ENCODE peak calls at places on chromosome 21, in six cellular contexts. One of them, this sample, is unnamed.

GRCh38 chr21:33901421-33902288 is 13.9 kb downstream of the ATP5PO start:
- DNase-seq in T-helper 2 cell: no peak
- DNase-seq in stimulated activated CD8-positive, alpha-beta memory T cell treated with anti-CD3 and anti-CD28 coated beads, Interleukin-7, amount 100 ng/mL, for 1 hour: no peak
- DNase-seq in activated gamma-delta T cell treated with anti-CD3 and anti-CD28 coated beads, Interleukin-2, amount 50 U/mL, for 16 hours: no peak
- DNase-seq in epithelial cell of esophagus: peak
- DNase-seq in endothelial cell: peak
- DNase-seq in this sample: no peak

GRCh38 chr21:44940116-44940631 is 345 bp downstream of the SLX9 start:
- DNase-seq in T-helper 2 cell: no peak
- DNase-seq in stimulated activated CD8-positive, alpha-beta memory T cell treated with anti-CD3 and anti-CD28 coated beads, Interleukin-7, amount 100 ng/mL, for 1 hour: no peak
- DNase-seq in activated gamma-delta T cell treated with anti-CD3 and anti-CD28 coated beads, Interleukin-2, amount 50 U/mL, for 16 hours: no peak
- DNase-seq in epithelial cell of esophagus: no peak
- DNase-seq in endothelial cell: no peak
- DNase-seq in this sample: no peak

GRCh38 chr21:34018185-34018584 is 55.2 kb upstream of the MRPS6 start:
- DNase-seq in T-helper 2 cell: no peak
- DNase-seq in stimulated activated CD8-positive, alpha-beta memory T cell treated with anti-CD3 and anti-CD28 coated beads, Interleukin-7, amount 100 ng/mL, for 1 hour: no peak
- DNase-seq in activated gamma-delta T cell treated with anti-CD3 and anti-CD28 coated beads, Interleukin-2, amount 50 U/mL, for 16 hours: no peak
- DNase-seq in epithelial cell of esophagus: no peak
- DNase-seq in endothelial cell: no peak
- DNase-seq in this sample: no peak

GRCh38 chr21:41953831-41954653 is at the start of gene C2CD2:
- DNase-seq in T-helper 2 cell: no peak
- DNase-seq in stimulated activated CD8-positive, alpha-beta memory T cell treated with anti-CD3 and anti-CD28 coated beads, Interleukin-7, amount 100 ng/mL, for 1 hour: no peak
- DNase-seq in activated gamma-delta T cell treated with anti-CD3 and anti-CD28 coated beads, Interleukin-2, amount 50 U/mL, for 16 hours: peak
- DNase-seq in epithelial cell of esophagus: peak
- DNase-seq in endothelial cell: peak
- DNase-seq in this sample: no peak

GRCh38 chr21:29174607-29175013 is 44.2 kb downstream of the MAP3K7CL start:
- DNase-seq in T-helper 2 cell: no peak
- DNase-seq in stimulated activated CD8-positive, alpha-beta memory T cell treated with anti-CD3 and anti-CD28 coated beads, Interleukin-7, amount 100 ng/mL, for 1 hour: no peak
- DNase-seq in activated gamma-delta T cell treated with anti-CD3 and anti-CD28 coated beads, Interleukin-2, amount 50 U/mL, for 16 hours: no peak
- DNase-seq in epithelial cell of esophagus: no peak
- DNase-seq in endothelial cell: no peak
- DNase-seq in this sample: no peak

GRCh38 chr21:34530264-34530663 is 18.3 kb upstream of the KCNE1 start:
- DNase-seq in T-helper 2 cell: no peak
- DNase-seq in stimulated activated CD8-positive, alpha-beta memory T cell treated with anti-CD3 and anti-CD28 coated beads, Interleukin-7, amount 100 ng/mL, for 1 hour: no peak
- DNase-seq in activated gamma-delta T cell treated with anti-CD3 and anti-CD28 coated beads, Interleukin-2, amount 50 U/mL, for 16 hours: no peak
- DNase-seq in epithelial cell of esophagus: no peak
- DNase-seq in endothelial cell: no peak
- DNase-seq in this sample: no peak

GRCh38 chr21:25369524-25370300 is 237.6 kb downstream of the MRPL39 start:
- DNase-seq in T-helper 2 cell: no peak
- DNase-seq in stimulated activated CD8-positive, alpha-beta memory T cell treated with anti-CD3 and anti-CD28 coated beads, Interleukin-7, amount 100 ng/mL, for 1 hour: no peak
- DNase-seq in activated gamma-delta T cell treated with anti-CD3 and anti-CD28 coated beads, Interleukin-2, amount 50 U/mL, for 16 hours: no peak
- DNase-seq in epithelial cell of esophagus: no peak
- DNase-seq in endothelial cell: no peak
- DNase-seq in this sample: no peak

GRCh38 chr21:25466470-25466869 is 140.8 kb downstream of the MRPL39 start:
- DNase-seq in T-helper 2 cell: no peak
- DNase-seq in stimulated activated CD8-positive, alpha-beta memory T cell treated with anti-CD3 and anti-CD28 coated beads, Interleukin-7, amount 100 ng/mL, for 1 hour: no peak
- DNase-seq in activated gamma-delta T cell treated with anti-CD3 and anti-CD28 coated beads, Interleukin-2, amount 50 U/mL, for 16 hours: no peak
- DNase-seq in epithelial cell of esophagus: no peak
- DNase-seq in endothelial cell: no peak
- DNase-seq in this sample: no peak

GRCh38 chr21:36236052-36236730 is 79.6 kb downstream of the DOP1B start:
- DNase-seq in T-helper 2 cell: no peak
- DNase-seq in stimulated activated CD8-positive, alpha-beta memory T cell treated with anti-CD3 and anti-CD28 coated beads, Interleukin-7, amount 100 ng/mL, for 1 hour: no peak
- DNase-seq in activated gamma-delta T cell treated with anti-CD3 and anti-CD28 coated beads, Interleukin-2, amount 50 U/mL, for 16 hours: no peak
- DNase-seq in epithelial cell of esophagus: no peak
- DNase-seq in endothelial cell: no peak
- DNase-seq in this sample: no peak

GRCh38 chr21:40841524-40842196 is 5.3 kb downstream of the DSCAM start:
- DNase-seq in T-helper 2 cell: no peak
- DNase-seq in stimulated activated CD8-positive, alpha-beta memory T cell treated with anti-CD3 and anti-CD28 coated beads, Interleukin-7, amount 100 ng/mL, for 1 hour: no peak
- DNase-seq in activated gamma-delta T cell treated with anti-CD3 and anti-CD28 coated beads, Interleukin-2, amount 50 U/mL, for 16 hours: no peak
- DNase-seq in epithelial cell of esophagus: peak
- DNase-seq in endothelial cell: peak
- DNase-seq in this sample: no peak

GRCh38 chr21:36910581-36911307 is 55.7 kb downstream of the HLCS start:
- DNase-seq in T-helper 2 cell: no peak
- DNase-seq in stimulated activated CD8-positive, alpha-beta memory T cell treated with anti-CD3 and anti-CD28 coated beads, Interleukin-7, amount 100 ng/mL, for 1 hour: no peak
- DNase-seq in activated gamma-delta T cell treated with anti-CD3 and anti-CD28 coated beads, Interleukin-2, amount 50 U/mL, for 16 hours: no peak
- DNase-seq in epithelial cell of esophagus: no peak
- DNase-seq in endothelial cell: no peak
- DNase-seq in this sample: no peak

GRCh38 chr21:41640756-41641509 is 125.9 kb downstream of the RIPK4 start:
- DNase-seq in T-helper 2 cell: no peak
- DNase-seq in stimulated activated CD8-positive, alpha-beta memory T cell treated with anti-CD3 and anti-CD28 coated beads, Interleukin-7, amount 100 ng/mL, for 1 hour: no peak
- DNase-seq in activated gamma-delta T cell treated with anti-CD3 and anti-CD28 coated beads, Interleukin-2, amount 50 U/mL, for 16 hours: no peak
- DNase-seq in epithelial cell of esophagus: no peak
- DNase-seq in endothelial cell: no peak
- DNase-seq in this sample: no peak

GRCh38 chr21:31172328-31172727 is 134.1 kb upstream of the KRTAP19-8 start:
- DNase-seq in T-helper 2 cell: no peak
- DNase-seq in stimulated activated CD8-positive, alpha-beta memory T cell treated with anti-CD3 and anti-CD28 coated beads, Interleukin-7, amount 100 ng/mL, for 1 hour: no peak
- DNase-seq in activated gamma-delta T cell treated with anti-CD3 and anti-CD28 coated beads, Interleukin-2, amount 50 U/mL, for 16 hours: no peak
- DNase-seq in epithelial cell of esophagus: no peak
- DNase-seq in endothelial cell: peak
- DNase-seq in this sample: no peak

GRCh38 chr21:25911730-25912401 is 177.1 kb downstream of the GABPA start:
- DNase-seq in T-helper 2 cell: no peak
- DNase-seq in stimulated activated CD8-positive, alpha-beta memory T cell treated with anti-CD3 and anti-CD28 coated beads, Interleukin-7, amount 100 ng/mL, for 1 hour: no peak
- DNase-seq in activated gamma-delta T cell treated with anti-CD3 and anti-CD28 coated beads, Interleukin-2, amount 50 U/mL, for 16 hours: no peak
- DNase-seq in epithelial cell of esophagus: no peak
- DNase-seq in endothelial cell: no peak
- DNase-seq in this sample: no peak

GRCh38 chr21:44880762-44881585 is 7.5 kb upstream of the PTTG1IP start:
- DNase-seq in T-helper 2 cell: no peak
- DNase-seq in stimulated activated CD8-positive, alpha-beta memory T cell treated with anti-CD3 and anti-CD28 coated beads, Interleukin-7, amount 100 ng/mL, for 1 hour: no peak
- DNase-seq in activated gamma-delta T cell treated with anti-CD3 and anti-CD28 coated beads, Interleukin-2, amount 50 U/mL, for 16 hours: no peak
- DNase-seq in epithelial cell of esophagus: peak
- DNase-seq in endothelial cell: no peak
- DNase-seq in this sample: no peak

GRCh38 chr21:41567901-41568510 is 60.0 kb upstream of the TMPRSS2 start:
- DNase-seq in T-helper 2 cell: no peak
- DNase-seq in stimulated activated CD8-positive, alpha-beta memory T cell treated with anti-CD3 and anti-CD28 coated beads, Interleukin-7, amount 100 ng/mL, for 1 hour: no peak
- DNase-seq in activated gamma-delta T cell treated with anti-CD3 and anti-CD28 coated beads, Interleukin-2, amount 50 U/mL, for 16 hours: no peak
- DNase-seq in epithelial cell of esophagus: no peak
- DNase-seq in endothelial cell: no peak
- DNase-seq in this sample: no peak

GRCh38 chr21:41631564-41632461 is 123.9 kb upstream of the TMPRSS2 start:
- DNase-seq in T-helper 2 cell: no peak
- DNase-seq in stimulated activated CD8-positive, alpha-beta memory T cell treated with anti-CD3 and anti-CD28 coated beads, Interleukin-7, amount 100 ng/mL, for 1 hour: no peak
- DNase-seq in activated gamma-delta T cell treated with anti-CD3 and anti-CD28 coated beads, Interleukin-2, amount 50 U/mL, for 16 hours: no peak
- DNase-seq in epithelial cell of esophagus: peak
- DNase-seq in endothelial cell: no peak
- DNase-seq in this sample: no peak

GRCh38 chr21:20592482-20592881 is 405.7 kb upstream of the NCAM2 start:
- DNase-seq in T-helper 2 cell: no peak
- DNase-seq in stimulated activated CD8-positive, alpha-beta memory T cell treated with anti-CD3 and anti-CD28 coated beads, Interleukin-7, amount 100 ng/mL, for 1 hour: no peak
- DNase-seq in activated gamma-delta T cell treated with anti-CD3 and anti-CD28 coated beads, Interleukin-2, amount 50 U/mL, for 16 hours: no peak
- DNase-seq in epithelial cell of esophagus: peak
- DNase-seq in endothelial cell: no peak
- DNase-seq in this sample: no peak

This sample was measured in effector CD8-positive, alpha-beta T cell.